ENCODE peak calls at places on chromosomes 5 and 9, in four cellular contexts. T, R, D and M are unnamed samples.

GRCh38 chr5:138035605-138036537 is 3.0 kb upstream of the FAM13B start:
- DNase-seq in T (peak), R (peak), D (peak), M (peak)

GRCh38 chr5:154646841-154647759 is 108.1 kb upstream of the LARP1 start:
- DNase-seq in T (peak), R (peak), D (peak), M (peak)

GRCh38 chr5:36606437-36607113 is at the start of gene SLC1A3:
- DNase-seq in T (no peak), R (no peak), D (peak), M (no peak)

GRCh38 chr5:150542933-150543445 is 35.1 kb downstream of the NDST1 start:
- DNase-seq in T (no peak), R (peak), D (no peak), M (no peak)

GRCh38 chr5:73131711-73132428 is 11.5 kb downstream of the TMEM171 start:
- DNase-seq in T (no peak), R (no peak), D (peak), M (no peak)

GRCh38 chr5:108295588-108296368 is 86.1 kb downstream of the FBXL17 start:
- DNase-seq in T (no peak), R (no peak), D (no peak), M (no peak)

GRCh38 chr5:107558951-107559350 is 111.8 kb downstream of the EFNA5 start:
- DNase-seq in T (no peak), R (no peak), D (no peak), M (no peak)

GRCh38 chr9:86829496-86830046 is 117.7 kb downstream of the GAS1 start:
- DNase-seq in T (no peak), R (no peak), D (no peak), M (no peak)

GRCh38 chr5:146409081-146409671 is 38.0 kb upstream of the TCERG1 start:
- DNase-seq in T (no peak), R (no peak), D (no peak), M (no peak)

GRCh38 chr5:115170128-115170923 is 618 bp upstream of the TRIM36 start:
- DNase-seq in T (no peak), R (no peak), D (peak), M (no peak)

GRCh38 chr5:22560115-22560514 is 293.0 kb downstream of the CDH12 start:
- DNase-seq in T (no peak), R (no peak), D (no peak), M (no peak)

GRCh38 chr9:76298497-76299144 is 95.6 kb downstream of the RFK start:
- DNase-seq in T (no peak), R (no peak), D (no peak), M (no peak)

GRCh38 chr9:127388037-127388855 is 8.7 kb upstream of the SLC2A8 start:
- DNase-seq in T (no peak), R (peak), D (no peak), M (no peak)

DNA sequence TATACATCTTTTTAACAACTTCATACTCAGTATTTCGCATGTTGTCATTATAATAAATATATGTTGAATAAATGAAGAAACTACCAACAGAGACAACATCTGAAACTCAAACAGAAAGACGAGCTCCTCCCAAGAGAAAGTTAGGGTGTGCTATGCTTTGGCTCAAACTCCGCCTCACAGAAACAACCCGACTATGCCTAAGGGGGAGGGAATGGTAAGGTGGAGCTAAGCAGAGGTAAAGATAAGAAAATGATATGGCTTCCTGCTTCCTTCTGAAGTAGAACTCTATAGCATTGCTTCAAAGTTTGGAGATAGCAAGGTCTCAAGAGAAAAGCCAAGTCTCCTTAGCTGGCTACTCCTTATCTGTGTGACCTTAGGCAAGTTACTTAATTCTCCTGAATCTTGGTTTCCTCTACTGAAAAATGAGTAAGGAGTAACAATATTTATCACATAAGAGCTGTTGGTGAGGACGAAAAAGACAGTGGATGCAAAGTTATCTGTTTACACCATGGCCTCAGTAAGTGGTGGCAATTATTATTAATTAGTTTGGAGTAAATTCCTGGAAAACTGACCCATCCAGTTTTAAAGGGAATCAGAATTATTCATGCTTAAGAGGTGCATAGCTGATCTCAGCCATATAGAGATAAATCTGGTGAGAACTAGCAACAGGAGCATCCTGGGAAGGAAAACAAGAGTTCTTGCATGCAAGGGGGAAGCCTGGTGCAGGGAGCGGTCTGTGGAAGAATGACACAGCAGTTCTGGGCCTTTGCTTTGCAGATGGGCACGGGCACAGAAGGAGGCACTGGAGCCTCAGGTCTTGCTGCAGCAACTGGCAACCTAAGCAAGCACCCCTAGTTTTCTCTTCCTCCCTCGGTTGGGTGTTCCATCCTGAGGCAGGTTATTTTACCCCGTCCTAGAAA is 73.3 kb downstream of the GLIS3 start:
- DNase-seq in T (no peak), R (no peak), D (no peak), M (no peak)
- TF ChIP-seq TAF1 in T (no peak), R (no peak), D (no peak), M (no peak)

DNA sequence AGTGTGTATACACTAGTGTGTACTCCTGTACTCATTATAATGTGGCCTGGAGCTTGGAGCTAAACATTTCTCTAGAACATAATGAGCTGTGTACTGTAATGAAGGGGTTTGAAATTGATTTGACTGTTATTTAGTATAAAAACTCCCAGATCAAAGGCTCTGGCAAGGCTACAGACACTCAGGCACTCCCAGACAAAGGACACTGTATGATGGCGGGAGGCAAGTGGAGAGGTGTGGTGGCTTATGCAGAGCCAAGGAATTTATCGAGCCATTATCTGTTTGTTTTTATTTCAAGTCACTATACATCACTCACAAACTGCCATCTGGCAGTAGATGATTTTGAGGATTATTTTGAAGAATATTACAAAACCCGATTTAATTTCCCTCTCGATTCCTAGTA is 240.0 kb upstream of the SEMA6A start:
- DNase-seq in T (no peak), R (no peak), D (no peak), M (no peak)
- TF ChIP-seq POLR2A in T (no peak), R (no peak), D (no peak), M (no peak)

GRCh38 chr9:114163517-114163924 is 8.2 kb downstream of the COL27A1 start:
- DNase-seq in T (no peak), R (peak), D (peak), M (no peak)
- TF ChIP-seq POLR2AphosphoS5 in T (no peak), R (no peak), D (no peak), M (no peak)

GRCh38 chr5:124803617-124804331 is 57.3 kb upstream of the ZNF608 start:
- DNase-seq in T (no peak), R (no peak), D (no peak), M (no peak)
- TF ChIP-seq TAF1 in T (no peak), R (no peak), D (no peak), M (no peak)

GRCh38 chr9:28289732-28290131 is 716.5 kb upstream of the C9orf72 start:
- DNase-seq in T (no peak), R (no peak), D (no peak), M (no peak)

DNA sequence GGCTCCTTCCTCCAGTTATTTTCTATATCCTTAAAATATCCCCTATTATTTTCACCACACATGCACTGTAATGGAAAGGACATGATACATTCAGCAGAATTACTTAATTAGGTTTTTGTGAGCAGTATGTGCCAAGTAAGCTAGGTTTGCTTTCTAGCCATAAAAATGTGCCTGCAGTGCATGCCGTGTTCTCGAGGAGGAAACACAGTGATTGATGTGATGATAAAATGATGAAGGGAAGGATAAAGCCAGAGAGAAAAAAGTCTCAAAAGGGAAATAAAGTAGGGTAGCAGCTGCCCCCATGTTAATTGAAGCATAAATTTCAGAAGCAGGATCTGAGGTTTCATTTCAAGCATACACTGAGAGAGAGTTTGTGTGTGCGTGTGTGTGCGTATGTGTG is 714.1 kb upstream of the C9orf72 start:
- DNase-seq in T (no peak), R (no peak), D (no peak), M (no peak)
- TF ChIP-seq POLR2A in T (no peak), R (no peak), D (no peak), M (no peak)